ENCODE peak calls at places on chromosome 1, in four cellular contexts. D is AG04449, T is A549, H is GM23338. Y is an unnamed sample.

GRCh38 chr1:234611799-234612351 is 1.9 kb upstream of the IRF2BP2 start:
- DNase-seq in D (no peak), T (peak), H (no peak), Y (no peak)

GRCh38 chr1:111748618-111749337 is 6.9 kb upstream of the DDX20 start:
- DNase-seq in D (no peak), T (no peak), H (no peak), Y (no peak)

GRCh38 chr1:55931272-55931940 is 648.0 kb downstream of the PLPP3 start:
- DNase-seq in D (no peak), T (no peak), H (no peak), Y (peak)

GRCh38 chr1:113958691-113959090 is 20.6 kb upstream of the OLFML3 start:
- DNase-seq in D (no peak), T (no peak), H (no peak), Y (no peak)

GRCh38 chr1:178076607-178077006 is 17.3 kb upstream of the RASAL2 start:
- DNase-seq in D (no peak), T (no peak), H (no peak), Y (no peak)

GRCh38 chr1:151549199-151549598 is 9.1 kb downstream of the TUFT1 start:
- DNase-seq in D (no peak), T (no peak), H (no peak), Y (no peak)

GRCh38 chr1:7299994-7300393 is 471.1 kb upstream of the VAMP3 start:
- DNase-seq in D (no peak), T (peak), H (no peak), Y (peak)

GRCh38 chr1:241677171-241677570 is 25.1 kb downstream of the WDR64 start:
- DNase-seq in D (no peak), T (no peak), H (no peak), Y (no peak)

GRCh38 chr1:228417471-228418203 is 976 bp upstream of the TRIM17 start:
- DNase-seq in D (no peak), T (no peak), H (no peak), Y (no peak)

GRCh38 chr1:248872752-248873408 is 14.0 kb upstream of the ZNF692 start:
- DNase-seq in D (no peak), T (peak), H (peak), Y (peak)

GRCh38 chr1:152392909-152393308 is 21.2 kb downstream of the CRNN start:
- DNase-seq in D (no peak), T (no peak), H (no peak), Y (no peak)

GRCh38 chr1:15848143-15848928 is 829 bp downstream of the SPEN start:
- DNase-seq in D (no peak), T (no peak), H (peak), Y (peak)

GRCh38 chr1:59156526-59157196 is 140.2 kb upstream of the FGGY start:
- DNase-seq in D (no peak), T (peak), H (peak), Y (peak)

GRCh38 chr1:96513136-96513535 is 208.4 kb upstream of the PTBP2 start:
- DNase-seq in D (no peak), T (no peak), H (no peak), Y (peak)

GRCh38 chr1:41866285-41866684 is 52.4 kb downstream of the HIVEP3 start:
- DNase-seq in D (no peak), T (no peak), H (no peak), Y (no peak)

GRCh38 chr1:245566952-245567351 is 412.2 kb downstream of the KIF26B start:
- DNase-seq in D (no peak), T (no peak), H (no peak), Y (no peak)

GRCh38 chr1:67144696-67145095 is 9.9 kb upstream of the C1orf141 start:
- DNase-seq in D (no peak), T (no peak), H (no peak), Y (no peak)

GRCh38 chr1:109478806-109479205 is 4.9 kb upstream of the ATXN7L2 start:
- DNase-seq in D (no peak), T (no peak), H (peak), Y (no peak)

GRCh38 chr1:167043752-167044488 is 46.3 kb downstream of the GPA33 start:
- DNase-seq in D (no peak), T (peak), H (peak), Y (peak)

GRCh38 chr1:202713110-202713509 is 2.9 kb upstream of the SYT2 start:
- DNase-seq in D (no peak), T (peak), H (no peak), Y (no peak)

GRCh38 chr1:68011786-68012375 is 38.5 kb downstream of the DIRAS3 start:
- DNase-seq in D (peak), T (peak), H (no peak), Y (no peak)

GRCh38 chr1:214224605-214225354 is 56.2 kb upstream of the SMYD2 start:
- DNase-seq in D (no peak), T (no peak), H (peak), Y (peak)

GRCh38 chr1:225848044-225848955 is 33.9 kb downstream of the TMEM63A start:
- DNase-seq in D (no peak), T (no peak), H (no peak), Y (no peak)

GRCh38 chr1:17098440-17099317 is 20.6 kb downstream of the PADI2 start:
- DNase-seq in D (no peak), T (no peak), H (no peak), Y (no peak)

GRCh38 chr1:116089870-116090269 is 21.3 kb upstream of the MAB21L3 start:
- DNase-seq in D (no peak), T (no peak), H (no peak), Y (no peak)

GRCh38 chr1:30420519-30421050 is 302.8 kb downstream of the MATN1 start:
- DNase-seq in D (no peak), T (no peak), H (no peak), Y (no peak)

GRCh38 chr1:42765832-42766722 is 751 bp downstream of the P3H1 start:
- DNase-seq in D (no peak), T (peak), H (peak), Y (peak)

GRCh38 chr1:159132271-159132881 is 39.0 kb upstream of the CADM3 start:
- DNase-seq in D (no peak), T (peak), H (peak), Y (peak)

GRCh38 chr1:223519116-223519515 is 125.9 kb downstream of the CCDC185 start:
- DNase-seq in D (no peak), T (no peak), H (no peak), Y (no peak)

GRCh38 chr1:165837838-165838364 is 10.5 kb downstream of the UCK2 start:
- DNase-seq in D (no peak), T (no peak), H (no peak), Y (no peak)

GRCh38 chr1:22142315-22143064 is 407 bp downstream of the WNT4 start:
- DNase-seq in D (no peak), T (no peak), H (peak), Y (peak)

GRCh38 chr1:231518485-231519035 is 9.9 kb upstream of the TSNAX start:
- DNase-seq in D (no peak), T (no peak), H (no peak), Y (no peak)

GRCh38 chr1:154213274-154213673 is 7.1 kb upstream of the CFAP141 start:
- DNase-seq in D (no peak), T (no peak), H (no peak), Y (peak)

GRCh38 chr1:224753491-224753890 is 137.4 kb downstream of the CNIH3 start:
- DNase-seq in D (no peak), T (no peak), H (no peak), Y (no peak)

DNA sequence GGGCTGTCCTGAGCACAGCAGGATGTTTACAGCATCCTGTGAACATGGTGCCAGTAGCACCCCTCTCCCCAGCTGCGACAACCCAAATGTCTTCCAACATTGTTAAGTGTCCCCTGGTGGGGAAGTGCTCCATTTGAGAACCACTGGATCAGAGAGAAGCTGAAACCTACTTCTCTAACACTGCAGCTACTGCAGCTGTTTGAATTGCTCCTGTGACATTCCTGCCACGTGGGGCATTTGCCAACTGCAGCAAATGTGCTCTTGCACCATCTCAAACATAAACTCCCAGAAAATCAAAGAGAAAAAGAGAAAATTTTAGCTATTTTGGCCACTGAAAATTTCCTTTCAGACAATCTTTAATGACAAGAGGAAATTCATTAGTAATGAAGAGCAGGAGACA is 11.0 kb downstream of the SLC2A5 start:
- DNase-seq in D (no peak), T (no peak), H (no peak), Y (no peak)
- TF ChIP-seq CTCF in D (peak), T (no peak), H (peak), Y (peak)

DNA sequence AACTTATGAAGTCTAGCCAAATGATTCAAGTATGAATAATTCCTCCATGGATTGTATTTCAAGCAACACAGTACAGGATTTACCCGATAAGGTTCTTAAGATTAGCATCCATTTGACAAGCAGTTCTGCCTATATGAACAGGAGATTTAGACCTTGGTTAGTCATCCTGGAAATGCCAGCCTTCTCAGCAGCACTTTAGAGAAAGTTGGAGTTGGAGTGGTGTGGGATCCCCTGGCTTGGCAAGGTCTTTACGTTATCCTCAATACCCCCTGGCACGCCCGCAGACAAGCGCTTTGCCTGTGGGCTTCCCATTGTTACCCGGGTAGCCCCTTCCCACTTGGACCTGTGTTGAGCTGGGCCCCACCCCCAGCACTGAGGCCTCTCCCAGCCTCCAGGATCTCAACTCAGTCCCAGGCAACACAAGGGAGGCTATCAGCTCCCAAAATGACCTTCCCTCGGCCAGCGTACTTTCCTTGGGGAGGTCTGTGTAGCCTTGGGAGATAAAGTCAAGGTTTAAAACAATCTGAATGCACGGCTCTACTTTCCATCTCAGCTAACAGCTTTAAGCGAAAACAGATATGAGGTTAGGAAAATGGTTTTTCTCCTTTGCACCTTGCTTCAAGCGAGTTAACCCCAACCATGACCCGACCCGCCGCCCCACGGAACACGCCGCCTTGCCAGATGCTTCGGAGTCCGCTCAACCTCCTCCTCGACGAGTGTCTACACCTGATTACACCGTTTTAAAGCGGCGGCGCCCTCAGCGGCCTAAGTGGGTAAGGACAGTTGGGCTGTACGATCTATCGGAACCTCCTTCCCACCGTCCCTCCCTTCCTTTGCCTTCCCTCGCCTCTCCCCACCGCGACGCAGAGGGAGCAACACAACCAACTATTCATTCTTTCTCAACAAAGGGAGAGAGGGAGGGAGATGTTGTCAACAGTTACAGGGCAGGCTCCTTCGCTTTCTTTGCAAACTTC is 1.2 kb downstream of the BCAR3 start:
- DNase-seq in D (no peak), T (peak), H (peak), Y (peak)
- TF ChIP-seq CTCF in D (peak), T (peak), H (peak), Y (peak)

GRCh38 chr1:221543529-221544120 is 198.3 kb downstream of the DUSP10 start:
- DNase-seq in D (no peak), T (peak), H (peak), Y (peak)
- TF ChIP-seq CTCF in D (peak), T (peak), H (peak), Y (peak)

DNA sequence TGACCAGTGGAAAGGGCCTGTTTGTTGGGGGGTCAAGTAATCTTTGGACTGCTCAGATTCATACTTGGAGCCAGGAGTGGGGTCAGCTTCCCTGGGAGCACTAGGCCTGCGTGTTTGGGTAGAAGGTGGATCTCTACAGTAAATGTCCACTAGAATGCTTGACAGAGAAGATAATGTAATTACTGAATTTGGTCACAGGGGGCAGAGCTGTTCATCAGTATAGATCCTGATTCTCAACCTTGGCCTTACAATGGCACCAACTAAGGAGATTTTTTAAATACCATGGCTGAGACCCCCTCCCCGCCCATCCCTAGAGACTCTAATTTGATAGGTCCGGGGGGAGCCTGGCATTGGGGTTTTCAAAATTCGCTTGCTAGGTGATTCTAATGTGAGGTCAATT is 217.5 kb upstream of the PLXNA2 start:
- DNase-seq in D (no peak), T (peak), H (peak), Y (no peak)
- TF ChIP-seq CTCF in D (peak), T (no peak), H (peak), Y (peak)

GRCh38 chr1:19443321-19443720 is 42.0 kb downstream of the CAPZB start:
- DNase-seq in D (no peak), T (no peak), H (no peak), Y (no peak)

GRCh38 chr1:19448491-19449439 is 36.6 kb downstream of the CAPZB start:
- DNase-seq in D (peak), T (peak), H (no peak), Y (peak)

GRCh38 chr1:19444399-19445021 is 40.8 kb downstream of the CAPZB start:
- DNase-seq in D (no peak), T (no peak), H (no peak), Y (no peak)

GRCh38 chr1:19447550-19447949 is 37.8 kb downstream of the CAPZB start:
- DNase-seq in D (no peak), T (no peak), H (no peak), Y (no peak)

DNA sequence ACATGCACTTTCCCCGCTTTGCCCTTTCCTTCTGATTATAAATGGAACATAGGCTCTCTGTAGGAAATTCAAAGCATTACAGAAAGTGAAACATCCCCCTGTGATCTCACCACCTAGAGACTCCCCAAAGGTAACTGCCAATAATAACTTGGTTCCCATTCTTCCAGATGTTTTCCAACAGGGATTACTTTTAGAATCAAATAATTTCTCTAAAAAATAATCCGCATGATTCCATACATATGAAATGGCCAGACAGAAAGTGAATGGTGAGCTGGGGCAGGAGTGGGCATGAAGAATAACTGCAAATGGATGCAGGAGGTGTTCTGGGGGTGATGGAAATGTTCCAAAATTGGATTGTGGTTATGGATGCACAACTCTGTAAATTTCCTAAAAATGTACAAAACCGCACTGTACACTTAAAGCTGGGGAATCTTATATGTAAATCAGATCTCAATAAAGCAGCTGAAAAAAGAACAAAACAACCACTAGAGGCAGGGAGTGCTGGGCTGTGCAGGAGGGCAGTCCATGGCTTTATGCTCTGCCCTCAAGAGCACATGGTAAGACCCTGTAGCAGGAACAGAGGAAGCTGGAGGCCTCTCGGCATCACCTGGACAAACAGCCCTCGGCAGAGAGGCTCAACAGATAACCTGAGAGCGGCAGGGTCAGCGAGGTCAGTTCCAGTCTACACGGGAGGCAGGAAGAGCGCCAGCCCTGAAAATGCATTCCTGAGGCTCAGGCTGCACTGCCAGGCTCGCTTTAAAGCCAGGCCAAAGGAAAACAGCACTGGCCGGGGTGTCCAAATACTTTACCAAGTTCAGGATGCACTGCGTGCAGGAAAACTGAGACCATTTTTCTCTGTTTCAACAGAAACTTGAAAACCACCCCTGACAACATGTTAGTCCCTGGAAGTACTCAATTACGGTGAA is 39.7 kb downstream of the CAPZB start:
- DNase-seq in D (no peak), T (peak), H (peak), Y (peak)
- TF ChIP-seq CTCF in D (peak), T (peak), H (no peak), Y (peak)

DNA sequence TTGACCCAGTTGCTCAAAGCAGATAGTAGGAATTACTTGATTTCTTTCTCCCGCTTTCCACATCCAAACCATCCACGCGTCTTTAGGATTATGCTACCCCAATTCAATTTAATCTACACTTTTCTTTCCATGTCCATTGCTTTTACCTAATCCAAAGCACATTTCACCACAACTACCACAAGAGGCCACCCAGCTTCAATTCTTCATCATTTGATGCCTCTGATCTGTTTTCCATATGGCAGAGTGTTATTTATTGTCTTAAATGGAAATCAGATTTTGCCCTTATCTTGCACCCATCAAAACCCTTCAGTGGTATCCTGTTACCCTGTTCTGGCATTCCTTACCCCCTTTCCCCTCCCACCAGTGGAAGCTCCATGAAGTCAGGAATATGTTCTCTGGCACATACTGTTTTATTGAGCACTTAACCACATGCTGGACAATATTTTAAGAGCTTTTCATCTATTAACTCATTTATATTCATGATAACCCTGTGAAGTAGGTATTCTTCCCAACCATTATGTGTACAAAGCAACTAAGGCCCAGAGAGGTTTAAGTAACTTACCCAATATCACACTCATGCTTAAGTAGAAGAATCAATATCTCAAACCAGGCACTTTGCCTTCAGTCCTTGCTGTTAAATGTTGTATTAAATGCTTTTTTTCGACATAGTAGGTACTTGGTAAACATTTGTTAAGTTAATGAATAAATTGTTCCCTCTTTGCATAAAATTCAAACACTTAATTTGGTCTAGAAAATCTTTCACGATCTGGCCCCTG is 34.6 kb downstream of the CLIC4 start:
- DNase-seq in D (no peak), T (no peak), H (no peak), Y (no peak)
- TF ChIP-seq CTCF in D (no peak), T (no peak), H (no peak), Y (peak)

DNA sequence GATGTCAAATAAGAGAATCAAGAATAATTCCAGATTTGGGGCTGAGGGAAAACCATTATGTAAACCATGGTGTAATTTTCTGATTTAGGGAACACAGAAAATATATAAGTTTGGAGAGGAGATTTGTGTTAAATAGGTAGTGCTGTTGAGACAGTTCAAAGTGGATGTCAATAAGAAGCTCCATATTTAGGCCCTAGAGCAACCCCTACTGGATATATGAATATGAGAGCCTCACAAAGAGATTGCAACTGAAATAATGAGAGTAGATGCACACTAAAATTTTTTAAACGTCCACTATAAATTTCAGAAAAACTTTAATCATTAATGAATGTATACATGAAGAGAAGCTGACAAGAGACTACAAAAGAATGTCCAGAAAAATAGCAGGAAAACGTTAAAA is 1447.8 kb upstream of the PRMT6 start:
- DNase-seq in D (peak), T (peak), H (peak), Y (no peak)
- TF ChIP-seq CTCF in D (peak), T (no peak), H (peak), Y (no peak)

GRCh38 chr1:49229555-49229954 is 452.9 kb upstream of the BEND5 start:
- DNase-seq in D (no peak), T (no peak), H (peak), Y (no peak)
- TF ChIP-seq CTCF in D (no peak), T (no peak), H (no peak), Y (no peak)

GRCh38 chr1:46813858-46814396 is 15.1 kb downstream of the CYP4B1 start:
- DNase-seq in D (no peak), T (no peak), H (no peak), Y (no peak)
- TF ChIP-seq CTCF in D (no peak), T (no peak), H (no peak), Y (no peak)

Y was measured in astrocyte of the spinal cord.